ENCODE peak calls at places on chromosomes 5 and 9, in ten cellular contexts. M, F, P, U, C, A, I, X, R and N are unnamed samples. For H3K27me3 and H3K4me1, the result is how much of the 10 kb centered on the place peaks cover.

GRCh38 chr5:174317261-174317894 is 271.9 kb downstream of the NSG2 start:
- DNase-seq in M (no peak), F (no peak), P (peak), U (peak), C (peak), A (peak), I (peak), X (peak), R (peak), N (no peak)

GRCh38 chr9:129422843-129423700 is 197.8 kb downstream of the C9orf50 start:
- DNase-seq in M (no peak), F (peak), P (no peak), U (peak), C (no peak), A (no peak), I (no peak), X (peak), R (no peak), N (no peak)

GRCh38 chr9:91425270-91425669 is 1.6 kb upstream of the NFIL3 start:
- DNase-seq in M (no peak), F (no peak), P (no peak), U (no peak), C (no peak), A (no peak), I (no peak), X (peak), R (no peak), N (no peak)

GRCh38 chr9:31119882-31120481 is 1264.5 kb upstream of the ACO1 start:
- DNase-seq in M (no peak), F (no peak), P (no peak), U (peak), C (peak), A (peak), I (no peak), X (peak), R (no peak), N (no peak)

GRCh38 chr9:87954230-87954629 is 20.1 kb downstream of the CDK20 start:
- DNase-seq in M (no peak), F (no peak), P (no peak), U (no peak), C (no peak), A (no peak), I (no peak), X (no peak), R (no peak), N (no peak)

GRCh38 chr9:94900222-94901018 is 173.9 kb downstream of the AOPEP start:
- DNase-seq in M (no peak), F (no peak), P (no peak), U (peak), C (no peak), A (no peak), I (no peak), X (peak), R (no peak), N (no peak)

GRCh38 chr5:155008669-155009068 is 4.9 kb upstream of the KIF4B start:
- DNase-seq in M (no peak), F (no peak), P (no peak), U (no peak), C (no peak), A (no peak), I (no peak), X (no peak), R (no peak), N (no peak)

GRCh38 chr5:39700523-39700922 is 275.7 kb upstream of the DAB2 start:
- DNase-seq in M (no peak), F (no peak), P (no peak), U (no peak), C (no peak), A (no peak), I (no peak), X (no peak), R (no peak), N (no peak)

GRCh38 chr9:68685770-68686169 is 19.3 kb upstream of the PIP5K1B start:
- DNase-seq in M (no peak), F (no peak), P (no peak), U (peak), C (peak), A (peak), I (no peak), X (peak), R (no peak), N (no peak)

GRCh38 chr9:113712053-113712452 is 164.1 kb upstream of the ZNF618 start:
- DNase-seq in M (no peak), F (no peak), P (no peak), U (no peak), C (peak), A (no peak), I (no peak), X (peak), R (no peak), N (no peak)

GRCh38 chr5:148815578-148815977 is 10.8 kb upstream of the ADRB2 start:
- DNase-seq in M (no peak), F (no peak), P (no peak), U (no peak), C (no peak), A (peak), I (no peak), X (no peak), R (no peak), N (no peak)

GRCh38 chr5:69032009-69032408 is 61.8 kb upstream of the SLC30A5 start:
- DNase-seq in M (no peak), F (no peak), P (no peak), U (no peak), C (no peak), A (no peak), I (no peak), X (no peak), R (no peak), N (no peak)

GRCh38 chr9:95193067-95193466 is 124.4 kb downstream of the FANCC start:
- DNase-seq in M (no peak), F (no peak), P (no peak), U (peak), C (no peak), A (no peak), I (no peak), X (no peak), R (no peak), N (no peak)

GRCh38 chr5:65927497-65928340 is 1.3 kb downstream of the ERBIN start:
- DNase-seq in M (no peak), F (no peak), P (no peak), U (no peak), C (no peak), A (peak), I (no peak), X (peak), R (no peak), N (no peak)

GRCh38 chr9:95004452-95005275 is 278.2 kb downstream of the AOPEP start:
- DNase-seq in M (no peak), F (peak), P (peak), U (no peak), C (peak), A (peak), I (no peak), X (peak), R (peak), N (no peak)

GRCh38 chr9:104577263-104577662 is 8.3 kb downstream of the OR13C8 start:
- DNase-seq in M (no peak), F (no peak), P (no peak), U (no peak), C (no peak), A (no peak), I (no peak), X (no peak), R (no peak), N (no peak)

GRCh38 chr5:157648275-157648990 is 3.8 kb downstream of the SOX30 start:
- DNase-seq in M (no peak), F (no peak), P (no peak), U (no peak), C (no peak), A (no peak), I (no peak), X (no peak), R (no peak), N (no peak)

GRCh38 chr5:94010814-94011213 is 269.4 kb upstream of the POU5F2 start:
- DNase-seq in M (no peak), F (no peak), P (no peak), U (no peak), C (no peak), A (no peak), I (no peak), X (no peak), R (no peak), N (no peak)

GRCh38 chr5:81305783-81306182 is 4.4 kb downstream of the ZCCHC9 start:
- DNase-seq in M (no peak), F (no peak), P (no peak), U (no peak), C (no peak), A (no peak), I (no peak), X (no peak), R (no peak), N (no peak)

GRCh38 chr5:163478126-163478981 is 17.9 kb downstream of the HMMR start:
- DNase-seq in M (no peak), F (no peak), P (no peak), U (no peak), C (no peak), A (no peak), I (no peak), X (no peak), R (no peak), N (no peak)

GRCh38 chr5:179533907-179534306 is 16.4 kb upstream of the RUFY1 start:
- DNase-seq in M (no peak), F (no peak), P (no peak), U (no peak), C (no peak), A (no peak), I (no peak), X (no peak), R (no peak), N (no peak)

GRCh38 chr5:64576241-64576640 is 70.4 kb downstream of the RGS7BP start:
- DNase-seq in M (no peak), F (no peak), P (no peak), U (no peak), C (no peak), A (no peak), I (no peak), X (no peak), R (no peak), N (no peak)

GRCh38 chr5:124669300-124669648 is 77.2 kb downstream of the ZNF608 start:
- DNase-seq in M (no peak), F (no peak), P (no peak), U (no peak), C (no peak), A (no peak), I (no peak), X (no peak), R (no peak), N (no peak)

GRCh38 chr9:133144887-133145466 is 18.7 kb downstream of the GBGT1 start:
- DNase-seq in M (no peak), F (no peak), P (no peak), U (no peak), C (no peak), A (no peak), I (no peak), X (no peak), R (no peak), N (no peak)

GRCh38 chr5:31783762-31784161 is 144.8 kb downstream of the PDZD2 start:
- DNase-seq in M (no peak), F (no peak), P (no peak), U (no peak), C (no peak), A (peak), I (no peak), X (no peak), R (no peak), N (no peak)

GRCh38 chr5:74241751-74242140 is 398.8 kb downstream of the ENC1 start:
- DNase-seq in M (no peak), F (no peak), P (no peak), U (peak), C (no peak), A (no peak), I (no peak), X (no peak), R (no peak), N (peak)

DNA sequence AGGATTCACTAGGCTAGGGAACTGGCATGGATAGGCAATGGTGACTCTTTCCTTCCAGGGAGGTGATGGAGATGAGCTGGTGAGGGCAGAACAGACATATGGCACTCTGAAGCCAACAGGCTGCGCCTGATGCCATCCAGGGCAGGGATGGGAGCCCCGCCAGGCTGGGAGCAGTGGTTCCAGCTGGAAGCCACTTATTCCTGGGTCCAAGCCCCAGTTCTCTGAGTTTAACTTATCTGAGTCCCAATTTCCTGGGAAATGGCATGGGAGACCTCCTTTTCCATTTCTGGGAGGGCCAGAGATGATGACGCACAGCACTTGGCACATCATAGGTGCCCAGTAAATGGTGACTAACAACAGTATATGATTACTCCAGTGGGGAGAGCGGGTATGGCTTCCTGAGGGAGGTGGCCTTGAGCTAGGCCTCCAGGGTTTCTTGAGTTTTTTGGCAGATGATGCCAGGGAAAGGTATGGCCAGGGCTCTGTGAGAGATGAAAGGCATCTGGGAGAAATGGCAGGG is 7.2 kb downstream of the PDGFRB start:
- DNase-seq in M (no peak), F (no peak), P (no peak), U (no peak), C (no peak), A (no peak), I (peak), X (peak), R (peak), N (no peak)
- TF ChIP-seq CTCF in M (no peak), F (no peak), P (no peak), U (no peak), C (no peak), A (no peak), I (peak), X (no peak), R (no peak), N (no peak)

GRCh38 chr9:136660971-136661540 is 1.7 kb upstream of the EGFL7 start:
- DNase-seq in M (no peak), F (no peak), P (no peak), U (no peak), C (no peak), A (no peak), I (no peak), X (no peak), R (no peak), N (no peak)

GRCh38 chr9:136661641-136662325 is 933 bp upstream of the EGFL7 start:
- DNase-seq in M (no peak), F (no peak), P (no peak), U (no peak), C (no peak), A (no peak), I (no peak), X (no peak), R (peak), N (no peak)

GRCh38 chr9:136662656-136663310 is at the start of gene EGFL7:
- DNase-seq in M (no peak), F (peak), P (no peak), U (no peak), C (no peak), A (no peak), I (no peak), X (peak), R (peak), N (no peak)

GRCh38 chr9:136663311-136663679 is 579 bp downstream of the EGFL7 start:
- DNase-seq in M (no peak), F (no peak), P (no peak), U (no peak), C (no peak), A (no peak), I (no peak), X (no peak), R (no peak), N (no peak)

DNA sequence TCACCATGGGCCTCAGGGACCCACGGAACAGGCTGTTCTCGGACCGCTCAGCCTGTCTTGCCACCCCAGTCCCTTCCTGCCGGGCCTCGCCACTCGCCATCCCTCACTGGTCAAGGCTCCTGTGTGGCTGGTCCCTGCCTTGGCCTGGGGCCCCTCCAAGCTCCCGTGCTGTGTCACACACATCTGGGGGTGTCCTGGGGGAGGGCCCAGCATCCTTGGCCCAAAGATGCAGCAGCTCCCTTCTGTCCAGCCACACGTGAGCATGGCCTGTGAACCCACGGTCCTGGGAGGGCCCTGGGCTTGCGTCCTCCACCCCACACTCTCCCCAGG is 425 bp upstream of the EGFL7 start:
- DNase-seq in M (no peak), F (no peak), P (no peak), U (no peak), C (no peak), A (no peak), I (no peak), X (no peak), R (peak), N (no peak)
- H3K27me3 ChIP-seq in M (half or more), F (half or more), P (half or more), U (under half), C (under half), A (under half), I (under half), X (under half), R (under half), N (under half)

GRCh38 chr9:92748233-92748497 is 16.5 kb downstream of the BICD2 start:
- DNase-seq in M (no peak), F (no peak), P (no peak), U (no peak), C (no peak), A (no peak), I (no peak), X (no peak), R (no peak), N (no peak)
- H3K4me1 ChIP-seq in M (under half), F (half or more), P (half or more), U (under half), C (under half), A (under half), I (under half), X (under half), R (half or more), N (under half)

GRCh38 chr5:126490167-126490937 is 67.1 kb downstream of the GRAMD2B start:
- DNase-seq in M (peak), F (no peak), P (peak), U (peak), C (no peak), A (no peak), I (no peak), X (no peak), R (no peak), N (no peak)
- TF ChIP-seq CTCF in M (no peak), F (no peak), P (no peak), U (peak), C (no peak), A (no peak), I (no peak), X (peak), R (no peak), N (peak)

GRCh38 chr9:136085815-136086212 is 9.3 kb downstream of the NACC2 start:
- DNase-seq in M (no peak), F (peak), P (peak), U (peak), C (peak), A (peak), I (peak), X (no peak), R (peak), N (no peak)

GRCh38 chr9:136083558-136084190 is 11.4 kb downstream of the NACC2 start:
- DNase-seq in M (no peak), F (peak), P (peak), U (peak), C (no peak), A (peak), I (peak), X (no peak), R (peak), N (peak)

GRCh38 chr9:136086213-136086881 is 8.7 kb downstream of the NACC2 start:
- DNase-seq in M (no peak), F (peak), P (peak), U (peak), C (no peak), A (peak), I (peak), X (no peak), R (peak), N (no peak)

GRCh38 chr9:136082496-136083361 is 12.4 kb downstream of the NACC2 start:
- DNase-seq in M (no peak), F (peak), P (peak), U (peak), C (no peak), A (peak), I (peak), X (no peak), R (peak), N (peak)

DNA sequence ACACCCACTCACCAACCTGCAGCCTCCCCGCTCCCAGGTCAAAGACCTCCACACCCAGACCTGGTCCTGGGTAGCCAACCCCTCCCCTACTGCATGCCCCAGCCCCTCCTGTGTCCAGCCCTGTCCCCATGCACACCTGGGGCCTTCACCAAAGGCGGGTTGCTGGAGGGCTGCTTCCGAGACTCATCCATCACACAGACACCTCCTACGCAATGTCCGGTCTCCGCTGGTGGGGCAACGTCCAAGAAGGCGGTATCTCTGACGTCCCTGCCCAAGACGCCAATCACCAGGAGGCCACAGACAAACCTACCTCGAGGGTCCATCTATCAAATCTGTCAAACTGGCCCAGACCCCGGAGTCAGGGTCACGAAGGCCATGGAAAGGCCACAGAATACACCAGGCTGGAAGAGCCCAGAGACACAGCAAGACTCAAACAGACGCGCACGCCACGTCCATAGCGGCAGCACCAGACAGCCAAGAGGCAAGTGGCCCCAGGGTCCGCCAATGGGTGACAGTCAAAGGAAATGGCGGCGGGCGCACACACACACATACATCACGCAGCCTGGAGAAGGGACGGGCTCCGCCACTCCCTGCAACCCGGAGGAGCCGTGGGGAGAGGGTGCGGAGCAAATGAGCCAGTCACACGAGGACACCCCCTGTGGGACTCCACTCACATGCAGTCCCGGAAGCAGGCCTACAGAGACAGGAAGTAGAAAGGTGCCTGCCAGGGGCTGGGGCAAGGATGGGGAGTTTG is 10.7 kb downstream of the NACC2 start:
- DNase-seq in M (no peak), F (peak), P (peak), U (peak), C (no peak), A (peak), I (peak), X (no peak), R (peak), N (peak)
- H3K27me3 ChIP-seq in M (under half), F (under half), P (under half), U (under half), C (under half), A (under half), I (under half), X (under half), R (under half), N (under half)

DNA sequence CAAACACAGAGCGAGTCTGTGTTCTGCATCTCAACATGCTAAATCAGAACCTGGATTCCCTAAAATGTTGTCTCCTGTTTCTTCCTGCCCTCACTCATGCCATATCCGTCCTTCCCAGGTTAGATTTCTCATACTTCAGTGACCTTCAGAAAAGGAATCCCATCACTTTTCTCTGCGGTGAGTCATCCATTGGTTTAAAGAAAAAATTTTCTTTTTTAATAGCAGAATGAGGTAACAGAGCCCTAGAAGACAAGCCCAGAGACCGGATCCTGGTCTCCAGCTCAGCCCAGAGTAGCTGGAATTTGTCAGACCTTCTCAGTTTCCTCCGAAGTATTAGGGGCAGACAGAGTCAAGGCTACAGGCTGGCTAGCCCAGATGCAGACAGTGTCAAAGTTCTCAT is 143.2 kb upstream of the DMRT1 start:
- DNase-seq in M (no peak), F (no peak), P (no peak), U (no peak), C (no peak), A (no peak), I (no peak), X (no peak), R (no peak), N (no peak)
- H3K4me1 ChIP-seq in M (under half), F (under half), P (half or more), U (under half), C (under half), A (under half), I (half or more), X (under half), R (half or more), N (half or more)